ENCODE peak calls at places on chromosomes 7 and 10, in six cellular contexts. One of them, this sample, is unnamed.

GRCh38 chr7:137978464-137979237 is 23.2 kb downstream of the CREB3L2 start:
- DNase-seq in lower lobe of right lung: no peak
- DNase-seq in left ventricle myocardium inferior: peak
- DNase-seq in brain microvascular endothelial cell: peak
- DNase-seq in AG09319: peak
- DNase-seq in cardiac muscle cell: no peak
- DNase-seq in this sample: no peak

GRCh38 chr10:110682348-110682747 is 38.2 kb downstream of the RBM20 start:
- DNase-seq in lower lobe of right lung: no peak
- DNase-seq in left ventricle myocardium inferior: no peak
- DNase-seq in brain microvascular endothelial cell: no peak
- DNase-seq in AG09319: no peak
- DNase-seq in cardiac muscle cell: no peak
- DNase-seq in this sample: no peak

GRCh38 chr7:14115706-14116105 is 126.2 kb upstream of the ETV1 start:
- DNase-seq in lower lobe of right lung: no peak
- DNase-seq in left ventricle myocardium inferior: no peak
- DNase-seq in brain microvascular endothelial cell: no peak
- DNase-seq in AG09319: no peak
- DNase-seq in cardiac muscle cell: no peak
- DNase-seq in this sample: no peak

GRCh38 chr7:140899883-140900282 is 24.8 kb downstream of the BRAF start:
- DNase-seq in lower lobe of right lung: no peak
- DNase-seq in left ventricle myocardium inferior: no peak
- DNase-seq in brain microvascular endothelial cell: no peak
- DNase-seq in AG09319: no peak
- DNase-seq in cardiac muscle cell: peak
- DNase-seq in this sample: no peak

GRCh38 chr7:121026159-121026558 is 37.6 kb downstream of the CPED1 start:
- DNase-seq in lower lobe of right lung: no peak
- DNase-seq in left ventricle myocardium inferior: no peak
- DNase-seq in brain microvascular endothelial cell: no peak
- DNase-seq in AG09319: no peak
- DNase-seq in cardiac muscle cell: no peak
- DNase-seq in this sample: no peak

GRCh38 chr7:2044883-2045471 is 187.8 kb downstream of the MAD1L1 start:
- DNase-seq in lower lobe of right lung: peak
- DNase-seq in left ventricle myocardium inferior: peak
- DNase-seq in brain microvascular endothelial cell: no peak
- DNase-seq in AG09319: no peak
- DNase-seq in cardiac muscle cell: no peak
- DNase-seq in this sample: no peak

GRCh38 chr7:51587600-51587999 is 271.0 kb upstream of the COBL start:
- DNase-seq in lower lobe of right lung: no peak
- DNase-seq in left ventricle myocardium inferior: no peak
- DNase-seq in brain microvascular endothelial cell: no peak
- DNase-seq in AG09319: no peak
- DNase-seq in cardiac muscle cell: no peak
- DNase-seq in this sample: no peak

GRCh38 chr7:101996131-101996691 is 178.8 kb downstream of the CUX1 start:
- DNase-seq in lower lobe of right lung: no peak
- DNase-seq in left ventricle myocardium inferior: no peak
- DNase-seq in brain microvascular endothelial cell: no peak
- DNase-seq in AG09319: no peak
- DNase-seq in cardiac muscle cell: no peak
- DNase-seq in this sample: no peak

GRCh38 chr7:52749880-52750279 is 285.6 kb upstream of the POM121L12 start:
- DNase-seq in lower lobe of right lung: no peak
- DNase-seq in left ventricle myocardium inferior: no peak
- DNase-seq in brain microvascular endothelial cell: no peak
- DNase-seq in AG09319: no peak
- DNase-seq in cardiac muscle cell: no peak
- DNase-seq in this sample: no peak

GRCh38 chr7:106111671-106112117 is 418 bp downstream of the SYPL1 start:
- DNase-seq in lower lobe of right lung: peak
- DNase-seq in left ventricle myocardium inferior: peak
- DNase-seq in brain microvascular endothelial cell: peak
- DNase-seq in AG09319: peak
- DNase-seq in cardiac muscle cell: peak
- DNase-seq in this sample: no peak

GRCh38 chr7:106112972-106113421 is 885 bp upstream of the SYPL1 start:
- DNase-seq in lower lobe of right lung: no peak
- DNase-seq in left ventricle myocardium inferior: no peak
- DNase-seq in brain microvascular endothelial cell: no peak
- DNase-seq in AG09319: no peak
- DNase-seq in cardiac muscle cell: no peak
- DNase-seq in this sample: no peak

GRCh38 chr7:106110885-106111670 is 1.0 kb downstream of the SYPL1 start:
- DNase-seq in lower lobe of right lung: no peak
- DNase-seq in left ventricle myocardium inferior: no peak
- DNase-seq in brain microvascular endothelial cell: peak
- DNase-seq in AG09319: no peak
- DNase-seq in cardiac muscle cell: peak
- DNase-seq in this sample: no peak

GRCh38 chr7:106110238-106110560 is 1.9 kb downstream of the SYPL1 start:
- DNase-seq in lower lobe of right lung: no peak
- DNase-seq in left ventricle myocardium inferior: no peak
- DNase-seq in brain microvascular endothelial cell: no peak
- DNase-seq in AG09319: no peak
- DNase-seq in cardiac muscle cell: no peak
- DNase-seq in this sample: no peak

GRCh38 chr7:106112118-106112971 is at the start of gene SYPL1:
- DNase-seq in lower lobe of right lung: peak
- DNase-seq in left ventricle myocardium inferior: peak
- DNase-seq in brain microvascular endothelial cell: peak
- DNase-seq in AG09319: peak
- DNase-seq in cardiac muscle cell: peak
- DNase-seq in this sample: peak
- TF ChIP-seq CTCF in lower lobe of right lung: peak
- TF ChIP-seq CTCF in left ventricle myocardium inferior: peak
- TF ChIP-seq CTCF in brain microvascular endothelial cell: no peak
- TF ChIP-seq CTCF in AG09319: no peak
- TF ChIP-seq CTCF in cardiac muscle cell: no peak
- TF ChIP-seq CTCF in this sample: no peak

GRCh38 chr7:108875139-108875538 is 305.5 kb downstream of the DNAJB9 start:
- DNase-seq in lower lobe of right lung: no peak
- DNase-seq in left ventricle myocardium inferior: no peak
- DNase-seq in brain microvascular endothelial cell: peak
- DNase-seq in AG09319: no peak
- DNase-seq in cardiac muscle cell: no peak
- DNase-seq in this sample: no peak
- TF ChIP-seq CTCF in lower lobe of right lung: no peak
- TF ChIP-seq CTCF in left ventricle myocardium inferior: no peak
- TF ChIP-seq CTCF in brain microvascular endothelial cell: peak
- TF ChIP-seq CTCF in AG09319: no peak
- TF ChIP-seq CTCF in cardiac muscle cell: peak
- TF ChIP-seq CTCF in this sample: no peak

GRCh38 chr7:122352454-122352853 is 47.9 kb upstream of the FEZF1 start:
- DNase-seq in lower lobe of right lung: no peak
- DNase-seq in left ventricle myocardium inferior: no peak
- DNase-seq in brain microvascular endothelial cell: no peak
- DNase-seq in AG09319: no peak
- DNase-seq in cardiac muscle cell: no peak
- DNase-seq in this sample: no peak

GRCh38 chr7:122354656-122355055 is 50.1 kb upstream of the FEZF1 start:
- DNase-seq in lower lobe of right lung: no peak
- DNase-seq in left ventricle myocardium inferior: no peak
- DNase-seq in brain microvascular endothelial cell: no peak
- DNase-seq in AG09319: no peak
- DNase-seq in cardiac muscle cell: no peak
- DNase-seq in this sample: no peak

GRCh38 chr7:122350701-122351100 is 46.2 kb upstream of the FEZF1 start:
- DNase-seq in lower lobe of right lung: no peak
- DNase-seq in left ventricle myocardium inferior: no peak
- DNase-seq in brain microvascular endothelial cell: no peak
- DNase-seq in AG09319: no peak
- DNase-seq in cardiac muscle cell: no peak
- DNase-seq in this sample: no peak
- TF ChIP-seq CTCF in lower lobe of right lung: no peak
- TF ChIP-seq CTCF in left ventricle myocardium inferior: no peak
- TF ChIP-seq CTCF in brain microvascular endothelial cell: no peak
- TF ChIP-seq CTCF in AG09319: no peak
- TF ChIP-seq CTCF in cardiac muscle cell: no peak
- TF ChIP-seq CTCF in this sample: no peak

GRCh38 chr10:80945267-80945880 is 407.7 kb downstream of the SH2D4B start:
- DNase-seq in lower lobe of right lung: no peak
- DNase-seq in left ventricle myocardium inferior: no peak
- DNase-seq in brain microvascular endothelial cell: no peak
- DNase-seq in AG09319: no peak
- DNase-seq in cardiac muscle cell: peak
- DNase-seq in this sample: no peak
- TF ChIP-seq CTCF in lower lobe of right lung: peak
- TF ChIP-seq CTCF in left ventricle myocardium inferior: peak
- TF ChIP-seq CTCF in brain microvascular endothelial cell: no peak
- TF ChIP-seq CTCF in AG09319: no peak
- TF ChIP-seq CTCF in cardiac muscle cell: no peak
- TF ChIP-seq CTCF in this sample: no peak

DNA sequence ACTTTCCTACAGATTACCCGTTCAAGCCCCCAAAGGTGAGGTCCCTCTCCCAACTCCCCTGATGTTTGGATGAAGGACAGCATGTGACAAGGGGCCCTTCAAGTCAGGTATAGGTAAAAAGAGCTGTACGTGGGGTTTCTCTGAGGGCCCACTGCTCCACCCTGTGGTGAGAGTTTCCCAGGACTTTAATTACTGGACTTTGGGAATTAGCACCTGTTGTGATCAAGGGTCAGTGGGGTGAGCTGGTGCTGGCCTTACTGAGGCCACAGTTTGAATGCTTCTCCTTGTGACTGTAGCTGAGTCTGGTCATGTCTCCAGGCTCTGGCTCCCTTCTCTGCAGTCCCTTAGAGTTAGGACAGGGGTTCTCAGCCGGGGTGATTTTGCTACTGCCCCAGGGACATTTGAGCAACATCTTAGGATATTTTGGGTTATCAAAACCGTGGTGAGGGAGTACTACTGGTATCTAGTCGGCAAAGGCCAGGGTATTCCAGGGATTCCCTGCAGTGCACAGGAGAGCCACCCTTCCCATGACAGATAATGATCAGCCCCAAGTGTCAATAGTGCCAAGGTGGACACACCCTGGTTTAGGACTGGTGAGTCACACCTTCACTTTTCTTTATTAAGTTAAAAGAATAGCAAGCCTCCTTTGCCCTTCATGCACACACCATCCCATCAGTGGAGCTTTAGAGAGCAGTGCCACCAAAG is 16.9 kb downstream of the UBE2D4 start:
- DNase-seq in lower lobe of right lung: no peak
- DNase-seq in left ventricle myocardium inferior: no peak
- DNase-seq in brain microvascular endothelial cell: no peak
- DNase-seq in AG09319: no peak
- DNase-seq in cardiac muscle cell: no peak
- DNase-seq in this sample: no peak
- TF ChIP-seq CTCF in lower lobe of right lung: no peak
- TF ChIP-seq CTCF in left ventricle myocardium inferior: no peak
- TF ChIP-seq CTCF in brain microvascular endothelial cell: peak
- TF ChIP-seq CTCF in AG09319: no peak
- TF ChIP-seq CTCF in cardiac muscle cell: peak
- TF ChIP-seq CTCF in this sample: no peak

GRCh38 chr10:64977912-64978311 is 1456.7 kb downstream of the REEP3 start:
- DNase-seq in lower lobe of right lung: no peak
- DNase-seq in left ventricle myocardium inferior: no peak
- DNase-seq in brain microvascular endothelial cell: no peak
- DNase-seq in AG09319: no peak
- DNase-seq in cardiac muscle cell: no peak
- DNase-seq in this sample: no peak
- TF ChIP-seq CTCF in lower lobe of right lung: no peak
- TF ChIP-seq CTCF in left ventricle myocardium inferior: peak
- TF ChIP-seq CTCF in brain microvascular endothelial cell: no peak
- TF ChIP-seq CTCF in AG09319: no peak
- TF ChIP-seq CTCF in cardiac muscle cell: no peak
- TF ChIP-seq CTCF in this sample: no peak

DNA sequence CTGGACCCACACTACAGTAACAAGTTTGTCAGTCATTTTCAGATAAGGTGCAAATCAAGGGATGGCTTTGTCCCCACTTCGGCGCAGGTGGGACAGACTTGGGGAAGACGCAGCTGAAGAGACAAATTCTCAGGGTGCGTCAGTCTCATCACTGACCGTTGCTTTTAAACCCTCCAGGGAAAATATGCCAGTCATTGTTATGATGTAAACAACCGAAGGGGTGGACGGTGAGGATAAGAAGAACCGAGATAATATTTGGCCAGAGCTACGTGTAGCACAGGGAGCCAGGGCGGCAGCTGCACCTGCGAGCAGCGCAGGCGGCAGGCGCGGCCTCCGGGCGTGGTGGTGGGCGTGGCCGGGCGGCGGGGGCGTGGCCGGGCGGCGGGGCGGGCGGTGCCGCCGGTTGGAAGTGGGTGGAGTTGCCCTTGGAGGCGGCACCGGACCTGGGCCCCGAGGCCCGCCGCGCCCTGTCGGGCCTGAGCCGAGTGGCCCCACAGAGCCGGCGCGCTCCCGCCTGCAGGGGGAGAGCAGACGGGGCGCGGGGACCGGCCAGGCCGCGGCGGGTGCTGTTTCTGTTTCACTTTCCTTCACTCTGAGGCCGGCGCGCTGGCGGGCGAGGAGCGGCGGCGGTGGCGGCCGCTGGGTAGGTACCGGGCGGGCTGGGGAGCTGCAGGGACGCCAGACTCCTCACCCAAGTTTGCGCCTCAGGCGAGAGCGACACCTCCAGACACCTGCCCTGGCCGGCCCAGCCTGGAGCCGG is at the start of gene PCGF5:
- DNase-seq in lower lobe of right lung: peak
- DNase-seq in left ventricle myocardium inferior: peak
- DNase-seq in brain microvascular endothelial cell: peak
- DNase-seq in AG09319: peak
- DNase-seq in cardiac muscle cell: peak
- DNase-seq in this sample: peak
- TF ChIP-seq CTCF in lower lobe of right lung: peak
- TF ChIP-seq CTCF in left ventricle myocardium inferior: peak
- TF ChIP-seq CTCF in brain microvascular endothelial cell: peak
- TF ChIP-seq CTCF in AG09319: no peak
- TF ChIP-seq CTCF in cardiac muscle cell: peak
- TF ChIP-seq CTCF in this sample: peak

DNA sequence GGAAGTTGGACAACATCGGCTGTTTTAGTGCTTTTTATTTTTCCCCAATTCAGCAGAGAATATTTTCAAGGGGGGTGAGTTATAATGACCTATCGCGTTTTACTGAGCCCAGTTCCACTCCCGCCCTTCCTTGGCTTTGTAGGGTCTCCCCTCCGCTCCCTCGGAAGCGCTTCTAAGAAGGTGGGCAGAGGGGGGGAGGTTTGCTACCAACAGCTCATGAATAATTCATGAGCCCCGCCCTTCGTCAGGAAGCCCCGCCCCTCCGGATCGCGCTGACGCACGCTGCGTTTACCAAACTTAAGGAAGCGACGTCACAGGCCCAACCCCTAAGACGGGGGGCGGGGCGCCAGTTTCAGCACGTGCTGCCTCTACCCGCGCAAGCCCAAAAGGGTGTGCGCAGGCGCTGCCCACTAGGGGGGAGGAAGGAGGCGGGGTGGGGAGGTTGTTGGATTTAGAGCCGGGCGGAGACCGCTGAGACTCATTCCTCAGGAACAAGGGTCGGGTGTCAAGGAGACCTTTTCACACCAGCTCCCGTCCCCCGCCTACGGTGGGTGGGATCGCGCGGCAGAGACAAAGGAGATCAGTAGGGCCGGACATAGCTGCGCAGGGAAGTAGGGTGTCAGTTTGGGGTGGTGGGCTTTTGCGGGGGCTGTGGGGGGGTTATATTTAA is 529 bp upstream of the MEPCE start:
- DNase-seq in lower lobe of right lung: peak
- DNase-seq in left ventricle myocardium inferior: peak
- DNase-seq in brain microvascular endothelial cell: peak
- DNase-seq in AG09319: peak
- DNase-seq in cardiac muscle cell: peak
- DNase-seq in this sample: peak
- TF ChIP-seq CTCF in lower lobe of right lung: peak
- TF ChIP-seq CTCF in left ventricle myocardium inferior: peak
- TF ChIP-seq CTCF in brain microvascular endothelial cell: peak
- TF ChIP-seq CTCF in AG09319: no peak
- TF ChIP-seq CTCF in cardiac muscle cell: no peak
- TF ChIP-seq CTCF in this sample: no peak

GRCh38 chr10:129877773-129878371 is 86.2 kb downstream of the EBF3 start:
- DNase-seq in lower lobe of right lung: no peak
- DNase-seq in left ventricle myocardium inferior: no peak
- DNase-seq in brain microvascular endothelial cell: no peak
- DNase-seq in AG09319: no peak
- DNase-seq in cardiac muscle cell: peak
- DNase-seq in this sample: no peak
- TF ChIP-seq CTCF in lower lobe of right lung: peak
- TF ChIP-seq CTCF in left ventricle myocardium inferior: peak
- TF ChIP-seq CTCF in brain microvascular endothelial cell: peak
- TF ChIP-seq CTCF in AG09319: peak
- TF ChIP-seq CTCF in cardiac muscle cell: peak
- TF ChIP-seq CTCF in this sample: peak